ENCODE peak calls at places on chromosomes 5 and 9, in five cellular contexts. One of them, this sample, is unnamed.

GRCh38 chr9:3939820-3940219 is 360.0 kb downstream of the GLIS3 start:
- DNase-seq in GM12865: no peak
- DNase-seq in neural crest cell: no peak
- DNase-seq in HTR-8/SVneo: no peak
- DNase-seq in substantia nigra: no peak
- DNase-seq in this sample: no peak

GRCh38 chr9:93306579-93307091 is 122.7 kb downstream of the WNK2 start:
- DNase-seq in GM12865: no peak
- DNase-seq in neural crest cell: no peak
- DNase-seq in HTR-8/SVneo: no peak
- DNase-seq in substantia nigra: no peak
- DNase-seq in this sample: peak

GRCh38 chr5:122078116-122078865 is at the start of gene LOX:
- DNase-seq in GM12865: no peak
- DNase-seq in neural crest cell: peak
- DNase-seq in HTR-8/SVneo: peak
- DNase-seq in substantia nigra: no peak
- DNase-seq in this sample: peak

GRCh38 chr5:109455598-109456096 is 45.9 kb upstream of the PJA2 start:
- DNase-seq in GM12865: peak
- DNase-seq in neural crest cell: no peak
- DNase-seq in HTR-8/SVneo: peak
- DNase-seq in substantia nigra: no peak
- DNase-seq in this sample: no peak

GRCh38 chr5:130109152-130109551 is 204.9 kb downstream of the CHSY3 start:
- DNase-seq in GM12865: peak
- DNase-seq in neural crest cell: no peak
- DNase-seq in HTR-8/SVneo: no peak
- DNase-seq in substantia nigra: no peak
- DNase-seq in this sample: no peak

GRCh38 chr5:96008987-96009647 is 47.5 kb upstream of the ELL2 start:
- DNase-seq in GM12865: no peak
- DNase-seq in neural crest cell: no peak
- DNase-seq in HTR-8/SVneo: no peak
- DNase-seq in substantia nigra: no peak
- DNase-seq in this sample: no peak

GRCh38 chr9:94980947-94981632 is 254.6 kb downstream of the AOPEP start:
- DNase-seq in GM12865: no peak
- DNase-seq in neural crest cell: no peak
- DNase-seq in HTR-8/SVneo: no peak
- DNase-seq in substantia nigra: no peak
- DNase-seq in this sample: no peak

GRCh38 chr5:57176350-57176857 is 2.5 kb downstream of the GPBP1 start:
- DNase-seq in GM12865: peak
- DNase-seq in neural crest cell: no peak
- DNase-seq in HTR-8/SVneo: no peak
- DNase-seq in substantia nigra: no peak
- DNase-seq in this sample: no peak

GRCh38 chr5:145968970-145969713 is 32.8 kb downstream of the SH3RF2 start:
- DNase-seq in GM12865: no peak
- DNase-seq in neural crest cell: no peak
- DNase-seq in HTR-8/SVneo: no peak
- DNase-seq in substantia nigra: no peak
- DNase-seq in this sample: no peak

GRCh38 chr9:22084336-22085035 is 75.4 kb upstream of the CDKN2B start:
- DNase-seq in GM12865: no peak
- DNase-seq in neural crest cell: no peak
- DNase-seq in HTR-8/SVneo: peak
- DNase-seq in substantia nigra: no peak
- DNase-seq in this sample: no peak

GRCh38 chr5:65451436-65451835 is 30.3 kb downstream of the ADAMTS6 start:
- DNase-seq in GM12865: no peak
- DNase-seq in neural crest cell: no peak
- DNase-seq in HTR-8/SVneo: no peak
- DNase-seq in substantia nigra: no peak
- DNase-seq in this sample: no peak

GRCh38 chr5:141848771-141849370 is 29.3 kb downstream of the PCDH1 start:
- DNase-seq in GM12865: peak
- DNase-seq in neural crest cell: no peak
- DNase-seq in HTR-8/SVneo: peak
- DNase-seq in substantia nigra: no peak
- DNase-seq in this sample: peak

GRCh38 chr5:173917788-173918786 is 29.9 kb downstream of the CPEB4 start:
- DNase-seq in GM12865: peak
- DNase-seq in neural crest cell: peak
- DNase-seq in HTR-8/SVneo: peak
- DNase-seq in substantia nigra: peak
- DNase-seq in this sample: peak

GRCh38 chr9:136434580-136435169 is 5.0 kb downstream of the INPP5E start:
- DNase-seq in GM12865: no peak
- DNase-seq in neural crest cell: no peak
- DNase-seq in HTR-8/SVneo: no peak
- DNase-seq in substantia nigra: no peak
- DNase-seq in this sample: no peak

GRCh38 chr9:134851015-134851414 is 29.6 kb upstream of the FCN2 start:
- DNase-seq in GM12865: no peak
- DNase-seq in neural crest cell: no peak
- DNase-seq in HTR-8/SVneo: no peak
- DNase-seq in substantia nigra: no peak
- DNase-seq in this sample: peak

GRCh38 chr9:17402309-17402708 is 176.6 kb upstream of the SH3GL2 start:
- DNase-seq in GM12865: peak
- DNase-seq in neural crest cell: no peak
- DNase-seq in HTR-8/SVneo: no peak
- DNase-seq in substantia nigra: no peak
- DNase-seq in this sample: no peak